ENCODE peak calls at places on chromosomes 16 and 17, in ten cellular contexts. One of them, this sample, is unnamed.
A peak's percentile ranks its signal among the peaks of the same experiment; 100 is the strongest.

GRCh38 chr16:80612461-80613017 is 71.7 kb downstream of the DYNLRB2 start:
- DNase-seq in neuronal stem cell: no peak
- DNase-seq in PC-3: no peak
- DNase-seq in H1: no peak
- DNase-seq in tibial nerve: no peak
- DNase-seq in body of pancreas: no peak
- DNase-seq in Panc1: no peak
- DNase-seq in IMR-90: no peak
- DNase-seq in astrocyte: no peak
- DNase-seq in pancreas: no peak
- DNase-seq in this sample: no peak

GRCh38 chr17:34692932-34693331 is 113.5 kb downstream of the TMEM132E start:
- DNase-seq in neuronal stem cell: no peak
- DNase-seq in PC-3: no peak
- DNase-seq in H1: no peak
- DNase-seq in tibial nerve: no peak
- DNase-seq in body of pancreas: no peak
- DNase-seq in Panc1: no peak
- DNase-seq in IMR-90: no peak
- DNase-seq in astrocyte: no peak
- DNase-seq in pancreas: no peak
- DNase-seq in this sample: no peak

GRCh38 chr16:762595-763268 is 2.2 kb downstream of the MSLN start:
- DNase-seq in neuronal stem cell: no peak
- DNase-seq in PC-3: no peak
- DNase-seq in H1: no peak
- DNase-seq in tibial nerve: no peak
- DNase-seq in body of pancreas: no peak
- DNase-seq in Panc1: no peak
- DNase-seq in IMR-90: no peak
- DNase-seq in astrocyte: no peak
- DNase-seq in pancreas: no peak
- DNase-seq in this sample: no peak

GRCh38 chr17:2266865-2267228 is 36.7 kb downstream of the SMG6 start:
- DNase-seq in neuronal stem cell: no peak
- DNase-seq in PC-3: no peak
- DNase-seq in H1: no peak
- DNase-seq in tibial nerve: no peak
- DNase-seq in body of pancreas: no peak
- DNase-seq in Panc1: no peak
- DNase-seq in IMR-90: no peak
- DNase-seq in astrocyte: no peak
- DNase-seq in pancreas: no peak
- DNase-seq in this sample: no peak

GRCh38 chr17:72717676-72718075 is 374.8 kb downstream of the SLC39A11 start:
- DNase-seq in neuronal stem cell: no peak
- DNase-seq in PC-3: peak; percentile 74
- DNase-seq in H1: no peak
- DNase-seq in tibial nerve: no peak
- DNase-seq in body of pancreas: no peak
- DNase-seq in Panc1: no peak
- DNase-seq in IMR-90: no peak
- DNase-seq in astrocyte: peak; percentile 20
- DNase-seq in pancreas: no peak
- DNase-seq in this sample: no peak

GRCh38 chr16:62665269-62665668 is 629.0 kb upstream of the CDH8 start:
- DNase-seq in neuronal stem cell: peak; percentile 36
- DNase-seq in PC-3: no peak
- DNase-seq in H1: no peak
- DNase-seq in tibial nerve: no peak
- DNase-seq in body of pancreas: no peak
- DNase-seq in Panc1: no peak
- DNase-seq in IMR-90: no peak
- DNase-seq in astrocyte: no peak
- DNase-seq in pancreas: no peak
- DNase-seq in this sample: no peak

GRCh38 chr16:75138636-75139035 is 9.7 kb upstream of the ZFP1 start:
- DNase-seq in neuronal stem cell: no peak
- DNase-seq in PC-3: no peak
- DNase-seq in H1: peak; percentile 61
- DNase-seq in tibial nerve: no peak
- DNase-seq in body of pancreas: no peak
- DNase-seq in Panc1: no peak
- DNase-seq in IMR-90: no peak
- DNase-seq in astrocyte: no peak
- DNase-seq in pancreas: no peak
- DNase-seq in this sample: no peak

GRCh38 chr17:16486373-16487250 is 5.4 kb downstream of the LRRC75A start:
- DNase-seq in neuronal stem cell: no peak
- DNase-seq in PC-3: peak; percentile 96
- DNase-seq in H1: peak; percentile 65
- DNase-seq in tibial nerve: peak; percentile 73
- DNase-seq in body of pancreas: peak; percentile 97
- DNase-seq in Panc1: no peak
- DNase-seq in IMR-90: peak; percentile 44
- DNase-seq in astrocyte: peak; percentile 67
- DNase-seq in pancreas: peak; percentile 81
- DNase-seq in this sample: peak; percentile 81

GRCh38 chr16:28293589-28293935 is 1.2 kb downstream of the SBK1 start:
- DNase-seq in neuronal stem cell: no peak
- DNase-seq in PC-3: no peak
- DNase-seq in H1: no peak
- DNase-seq in tibial nerve: no peak
- DNase-seq in body of pancreas: no peak
- DNase-seq in Panc1: no peak
- DNase-seq in IMR-90: no peak
- DNase-seq in astrocyte: no peak
- DNase-seq in pancreas: no peak
- DNase-seq in this sample: no peak

GRCh38 chr17:77821114-77821513 is 137.4 kb upstream of the TNRC6C start:
- DNase-seq in neuronal stem cell: no peak
- DNase-seq in PC-3: no peak
- DNase-seq in H1: no peak
- DNase-seq in tibial nerve: no peak
- DNase-seq in body of pancreas: no peak
- DNase-seq in Panc1: no peak
- DNase-seq in IMR-90: no peak
- DNase-seq in astrocyte: no peak
- DNase-seq in pancreas: no peak
- DNase-seq in this sample: no peak

GRCh38 chr16:64969221-64969620 is 152.6 kb downstream of the CDH11 start:
- DNase-seq in neuronal stem cell: no peak
- DNase-seq in PC-3: no peak
- DNase-seq in H1: no peak
- DNase-seq in tibial nerve: no peak
- DNase-seq in body of pancreas: no peak
- DNase-seq in Panc1: no peak
- DNase-seq in IMR-90: peak; percentile 16
- DNase-seq in astrocyte: peak; percentile 72
- DNase-seq in pancreas: no peak
- DNase-seq in this sample: no peak

GRCh38 chr17:77320046-77320445 is 179.3 kb downstream of the SEC14L1 start:
- DNase-seq in neuronal stem cell: no peak
- DNase-seq in PC-3: no peak
- DNase-seq in H1: no peak
- DNase-seq in tibial nerve: peak; percentile 56
- DNase-seq in body of pancreas: peak; percentile 6
- DNase-seq in Panc1: no peak
- DNase-seq in IMR-90: peak; percentile 63
- DNase-seq in astrocyte: peak; percentile 36
- DNase-seq in pancreas: no peak
- DNase-seq in this sample: peak; percentile 49

GRCh38 chr17:60388742-60389141 is 3.2 kb downstream of the USP32 start:
- DNase-seq in neuronal stem cell: no peak
- DNase-seq in PC-3: no peak
- DNase-seq in H1: no peak
- DNase-seq in tibial nerve: no peak
- DNase-seq in body of pancreas: peak; percentile 26
- DNase-seq in Panc1: no peak
- DNase-seq in IMR-90: no peak
- DNase-seq in astrocyte: no peak
- DNase-seq in pancreas: no peak
- DNase-seq in this sample: no peak

GRCh38 chr17:40886090-40886489 is 1.0 kb upstream of the KRT20 start:
- DNase-seq in neuronal stem cell: no peak
- DNase-seq in PC-3: peak; percentile 25
- DNase-seq in H1: no peak
- DNase-seq in tibial nerve: no peak
- DNase-seq in body of pancreas: no peak
- DNase-seq in Panc1: no peak
- DNase-seq in IMR-90: peak; percentile 67
- DNase-seq in astrocyte: no peak
- DNase-seq in pancreas: no peak
- DNase-seq in this sample: no peak

GRCh38 chr17:82048571-82048971 is 3.0 kb downstream of the RFNG start:
- DNase-seq in neuronal stem cell: no peak
- DNase-seq in PC-3: no peak
- DNase-seq in H1: no peak
- DNase-seq in tibial nerve: no peak
- DNase-seq in body of pancreas: no peak
- DNase-seq in Panc1: no peak
- DNase-seq in IMR-90: no peak
- DNase-seq in astrocyte: no peak
- DNase-seq in pancreas: no peak
- DNase-seq in this sample: no peak

GRCh38 chr17:5545051-5545987 is 39.0 kb downstream of the NLRP1 start:
- DNase-seq in neuronal stem cell: no peak
- DNase-seq in PC-3: peak; percentile 26
- DNase-seq in H1: no peak
- DNase-seq in tibial nerve: no peak
- DNase-seq in body of pancreas: no peak
- DNase-seq in Panc1: no peak
- DNase-seq in IMR-90: peak; percentile 21
- DNase-seq in astrocyte: peak; percentile 52
- DNase-seq in pancreas: no peak
- DNase-seq in this sample: no peak

DNA sequence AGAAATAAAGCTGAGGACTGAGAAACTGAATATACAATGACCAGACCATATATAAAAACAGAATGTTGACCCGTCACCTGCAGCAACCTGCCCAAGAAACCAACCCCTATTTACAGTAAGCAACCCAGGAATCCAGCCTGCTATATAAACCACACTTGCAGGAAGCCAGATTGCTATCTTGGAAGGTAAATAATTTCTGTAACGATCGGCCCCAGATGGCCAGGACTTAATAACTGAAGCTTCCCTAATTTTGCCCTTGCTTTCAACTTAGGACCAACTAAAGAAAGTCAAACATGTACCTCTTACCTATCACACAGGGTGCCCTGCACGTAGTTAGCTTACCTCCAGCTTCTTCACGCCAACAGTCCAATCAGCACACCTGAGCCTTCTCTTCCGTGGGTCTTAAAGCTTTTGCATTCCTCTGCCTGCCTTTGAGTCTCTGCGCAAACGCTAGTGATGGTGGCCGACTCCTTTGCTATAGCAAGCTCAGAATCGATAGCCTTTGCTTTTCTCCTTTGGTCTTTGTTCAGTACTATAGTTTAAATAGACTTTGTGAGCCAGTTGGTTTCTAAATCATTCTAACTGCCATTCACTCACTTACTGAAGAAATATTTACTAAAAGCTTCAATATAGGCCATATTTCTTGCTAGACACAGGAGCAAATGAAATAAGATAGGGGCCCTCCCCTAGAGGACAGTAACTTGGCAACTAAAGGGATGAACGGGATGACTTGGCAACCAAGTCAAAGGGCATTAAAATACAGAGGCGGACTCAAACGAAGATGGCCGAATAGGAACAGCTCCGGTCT is 31.3 kb downstream of the MPHOSPH6 start:
- DNase-seq in neuronal stem cell: no peak
- DNase-seq in PC-3: no peak
- DNase-seq in H1: no peak
- DNase-seq in tibial nerve: no peak
- DNase-seq in body of pancreas: no peak
- DNase-seq in Panc1: no peak
- DNase-seq in IMR-90: no peak
- DNase-seq in astrocyte: no peak
- DNase-seq in pancreas: no peak
- DNase-seq in this sample: no peak
- H3K4me3 ChIP-seq in neuronal stem cell: no peak overlapping the region
- H3K4me3 ChIP-seq in PC-3: no peak overlapping the region
- H3K4me3 ChIP-seq in H1: no peak overlapping the region
- H3K4me3 ChIP-seq in tibial nerve: no peak overlapping the region
- H3K4me3 ChIP-seq in body of pancreas: no peak overlapping the region
- H3K4me3 ChIP-seq in Panc1: no peak overlapping the region
- H3K4me3 ChIP-seq in IMR-90: no peak overlapping the region
- H3K4me3 ChIP-seq in astrocyte: no peak overlapping the region
- H3K4me3 ChIP-seq in pancreas: no peak overlapping the region
- H3K4me3 ChIP-seq in this sample: no peak overlapping the region

GRCh38 chr17:61469474-61469873 is 17.3 kb downstream of the TBX4 start:
- DNase-seq in neuronal stem cell: no peak
- DNase-seq in PC-3: no peak
- DNase-seq in H1: no peak
- DNase-seq in tibial nerve: no peak
- DNase-seq in body of pancreas: no peak
- DNase-seq in Panc1: no peak
- DNase-seq in IMR-90: no peak
- DNase-seq in astrocyte: no peak
- DNase-seq in pancreas: no peak
- DNase-seq in this sample: no peak
- H3K27me3 ChIP-seq in neuronal stem cell: peaks cover 5% of the 10 kb centered on the region
- H3K27me3 ChIP-seq in PC-3: no peaks in the 10 kb centered on the region
- H3K27me3 ChIP-seq in H1: peaks cover 7% of the 10 kb centered on the region
- H3K27me3 ChIP-seq in tibial nerve: no peaks in the 10 kb centered on the region
- H3K27me3 ChIP-seq in body of pancreas: no peaks in the 10 kb centered on the region
- H3K27me3 ChIP-seq in Panc1: no peaks in the 10 kb centered on the region
- H3K27me3 ChIP-seq in IMR-90: peaks cover 13% of the 10 kb centered on the region
- H3K27me3 ChIP-seq in astrocyte: peaks cover 19% of the 10 kb centered on the region
- H3K27me3 ChIP-seq in pancreas: no peaks in the 10 kb centered on the region
- H3K27me3 ChIP-seq in this sample: no peaks in the 10 kb centered on the region

GRCh38 chr17:48051706-48052486 is 3.7 kb downstream of the NFE2L1 start:
- DNase-seq in neuronal stem cell: no peak
- DNase-seq in PC-3: no peak
- DNase-seq in H1: no peak
- DNase-seq in tibial nerve: peak; percentile 93
- DNase-seq in body of pancreas: peak; percentile 56
- DNase-seq in Panc1: no peak
- DNase-seq in IMR-90: peak; percentile 68
- DNase-seq in astrocyte: peak; percentile 86
- DNase-seq in pancreas: no peak
- DNase-seq in this sample: peak; percentile 66
- H3K4me1 ChIP-seq in neuronal stem cell: peaks cover 26% of the 10 kb centered on the region
- H3K4me1 ChIP-seq in PC-3: peaks cover 51% of the 10 kb centered on the region
- H3K4me1 ChIP-seq in H1: peaks cover 16% of the 10 kb centered on the region
- H3K4me1 ChIP-seq in tibial nerve: peaks cover 66% of the 10 kb centered on the region
- H3K4me1 ChIP-seq in body of pancreas: peaks cover 70% of the 10 kb centered on the region
- H3K4me1 ChIP-seq in Panc1: peaks cover 62% of the 10 kb centered on the region
- H3K4me1 ChIP-seq in IMR-90: peaks cover 50% of the 10 kb centered on the region
- H3K4me1 ChIP-seq in astrocyte: peaks cover 66% of the 10 kb centered on the region
- H3K4me1 ChIP-seq in pancreas: peaks cover 60% of the 10 kb centered on the region
- H3K4me1 ChIP-seq in this sample: peaks cover 34% of the 10 kb centered on the region

DNA sequence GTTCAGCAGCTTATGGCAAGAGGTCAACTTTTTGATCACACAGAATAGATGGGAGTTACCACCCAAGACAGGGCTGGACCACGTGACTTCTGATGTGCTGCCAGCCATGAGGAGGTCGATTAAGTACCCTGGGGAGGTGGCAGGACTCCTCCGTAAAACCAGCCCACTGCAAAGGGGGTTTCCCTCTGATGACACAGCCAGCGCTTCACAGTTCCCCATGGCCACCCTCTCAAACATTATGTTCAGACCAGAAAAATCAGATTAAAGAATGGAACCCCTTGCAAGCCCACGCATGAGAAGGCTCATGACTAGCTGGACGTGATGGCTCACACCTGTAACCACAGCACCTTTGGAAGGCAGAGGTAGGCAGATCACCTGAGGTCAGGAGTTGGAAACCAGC is 222.9 kb downstream of the CPPED1 start:
- DNase-seq in neuronal stem cell: no peak
- DNase-seq in PC-3: no peak
- DNase-seq in H1: no peak
- DNase-seq in tibial nerve: no peak
- DNase-seq in body of pancreas: no peak
- DNase-seq in Panc1: no peak
- DNase-seq in IMR-90: no peak
- DNase-seq in astrocyte: no peak
- DNase-seq in pancreas: no peak
- DNase-seq in this sample: no peak
- H3K4me3 ChIP-seq in neuronal stem cell: no peak overlapping the region
- H3K4me3 ChIP-seq in PC-3: no peak overlapping the region
- H3K4me3 ChIP-seq in H1: no peak overlapping the region
- H3K4me3 ChIP-seq in tibial nerve: no peak overlapping the region
- H3K4me3 ChIP-seq in body of pancreas: no peak overlapping the region
- H3K4me3 ChIP-seq in Panc1: no peak overlapping the region
- H3K4me3 ChIP-seq in IMR-90: no peak overlapping the region
- H3K4me3 ChIP-seq in astrocyte: no peak overlapping the region
- H3K4me3 ChIP-seq in pancreas: no peak overlapping the region
- H3K4me3 ChIP-seq in this sample: no peak overlapping the region